ENCODE peak calls at places on chromosomes 6 and 20, in eight cellular contexts. E is AG09309, O is ovary, T is fibroblast of the aortic adventitia, P is sigmoid colon, Z is fibroblast of mammary gland, I is upper lobe of right lung, M is K562. U is an unnamed sample.

GRCh38 chr6:12060780-12061619 is 48.9 kb downstream of the HIVEP1 start:
- DNase-seq in E (no peak), O (no peak), T (no peak), P (peak; percentile 79), Z (no peak), I (peak; percentile 77), M (peak; percentile 58), U (peak; percentile 83)

GRCh38 chr6:117783280-117783679 is 108.0 kb downstream of the NUS1 start:
- DNase-seq in E (no peak), O (no peak), T (no peak), P (no peak), Z (no peak), I (no peak), M (no peak), U (no peak)

GRCh38 chr6:113560908-113561307 is 296.2 kb upstream of the MARCKS start:
- DNase-seq in E (peak; percentile 51), O (no peak), T (peak; percentile 86), P (no peak), Z (peak; percentile 58), I (no peak), M (no peak), U (no peak)

GRCh38 chr6:26743157-26743821 is 83.7 kb upstream of the ZNF322 start:
- DNase-seq in E (peak; percentile 27), O (no peak), T (peak; percentile 53), P (no peak), Z (peak; percentile 81), I (no peak), M (peak; percentile 61), U (no peak)

GRCh38 chr20:42895062-42895461 is 294.6 kb downstream of the PTPRT start:
- DNase-seq in E (no peak), O (no peak), T (no peak), P (no peak), Z (no peak), I (no peak), M (no peak), U (no peak)

GRCh38 chr6:22448311-22448711 is 121.1 kb upstream of the HDGFL1 start:
- DNase-seq in E (peak; percentile 16), O (no peak), T (peak; percentile 58), P (no peak), Z (peak; percentile 11), I (no peak), M (no peak), U (no peak)

GRCh38 chr20:7301807-7302206 is 534.3 kb downstream of the BMP2 start:
- DNase-seq in E (no peak), O (no peak), T (no peak), P (no peak), Z (no peak), I (no peak), M (no peak), U (no peak)

GRCh38 chr20:44745560-44746366 is at the start of gene KCNK15:
- DNase-seq in E (no peak), O (peak; percentile 71), T (no peak), P (peak; percentile 77), Z (no peak), I (peak; percentile 74), M (peak; percentile 71), U (peak; percentile 54)

GRCh38 chr6:21587925-21588811 is 5.4 kb upstream of the SOX4 start:
- DNase-seq in E (no peak), O (peak; percentile 78), T (peak; percentile 62), P (peak; percentile 75), Z (peak; percentile 52), I (peak; percentile 80), M (no peak), U (peak; percentile 80)

GRCh38 chr6:108716801-108717791 is 131.1 kb upstream of the ARMC2 start:
- DNase-seq in E (no peak), O (no peak), T (no peak), P (no peak), Z (no peak), I (no peak), M (no peak), U (no peak)

GRCh38 chr20:36017034-36017951 is 48.9 kb downstream of the CNBD2 start:
- DNase-seq in E (peak; percentile 40), O (peak; percentile 49), T (peak; percentile 84), P (no peak), Z (peak; percentile 36), I (peak; percentile 84), M (no peak), U (peak; percentile 23)

GRCh38 chr6:76852776-76853175 is 610.5 kb downstream of the HTR1B start:
- DNase-seq in E (no peak), O (no peak), T (peak; percentile 9), P (no peak), Z (peak; percentile 12), I (no peak), M (no peak), U (no peak)

GRCh38 chr20:33995053-33995816 is 1.5 kb downstream of the RALY start:
- DNase-seq in E (no peak), O (peak; percentile 13), T (peak; percentile 68), P (no peak), Z (peak; percentile 20), I (no peak), M (no peak), U (no peak)

DNA sequence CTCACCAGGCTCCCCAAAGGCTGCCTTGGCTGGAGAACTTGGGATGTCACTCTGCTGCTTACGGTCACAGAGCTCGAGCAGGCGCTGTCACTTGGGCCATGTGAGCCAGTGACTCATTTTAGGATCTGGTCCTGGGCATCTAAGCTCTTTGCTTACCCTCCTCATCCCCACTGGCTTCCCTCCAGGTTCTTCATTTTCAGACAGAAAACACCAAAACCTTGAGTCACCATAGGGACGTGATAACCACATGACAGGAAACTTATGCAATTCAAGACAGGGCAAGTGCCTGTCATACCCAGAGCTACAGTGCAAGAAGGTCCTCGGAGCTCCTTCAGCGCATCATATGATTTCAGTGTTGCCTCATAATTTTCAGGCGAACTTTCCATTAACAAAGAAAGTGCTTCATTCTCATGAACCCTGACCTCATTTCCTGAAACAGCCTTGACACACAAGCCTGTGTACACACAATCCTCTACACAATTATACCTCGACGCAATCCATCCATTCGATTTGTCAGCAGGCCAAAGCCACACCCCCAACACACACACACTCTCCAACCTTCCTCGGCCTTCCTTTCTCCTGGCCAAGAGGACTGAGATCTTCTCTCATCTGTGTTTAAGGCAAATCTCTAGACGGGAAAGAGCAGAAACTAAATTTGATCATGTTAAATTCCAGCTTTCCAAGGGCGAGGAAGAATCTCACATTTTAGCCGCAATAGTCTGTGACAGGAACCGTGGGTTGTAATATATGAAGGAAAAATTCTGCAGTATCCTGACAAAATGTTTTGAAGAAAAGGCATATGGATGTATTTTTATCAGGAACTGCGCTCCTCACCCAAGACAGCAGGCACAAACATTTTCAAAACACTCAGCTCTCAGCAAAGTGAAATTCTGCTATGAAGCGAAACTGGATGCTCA is 25.3 kb downstream of the TBC1D7 start:
- DNase-seq in E (peak; percentile 87), O (peak; percentile 28), T (peak; percentile 95), P (peak; percentile 78), Z (peak; percentile 99), I (peak; percentile 75), M (peak; percentile 46), U (peak; percentile 73)
- H3K4me3 ChIP-seq in E (no peak overlapping the region), O (no peak overlapping the region), T (no peak overlapping the region), P (peak overlapping the region; percentile 2), Z (no peak overlapping the region), I (no peak overlapping the region), M (no peak overlapping the region), U (no peak overlapping the region)

DNA sequence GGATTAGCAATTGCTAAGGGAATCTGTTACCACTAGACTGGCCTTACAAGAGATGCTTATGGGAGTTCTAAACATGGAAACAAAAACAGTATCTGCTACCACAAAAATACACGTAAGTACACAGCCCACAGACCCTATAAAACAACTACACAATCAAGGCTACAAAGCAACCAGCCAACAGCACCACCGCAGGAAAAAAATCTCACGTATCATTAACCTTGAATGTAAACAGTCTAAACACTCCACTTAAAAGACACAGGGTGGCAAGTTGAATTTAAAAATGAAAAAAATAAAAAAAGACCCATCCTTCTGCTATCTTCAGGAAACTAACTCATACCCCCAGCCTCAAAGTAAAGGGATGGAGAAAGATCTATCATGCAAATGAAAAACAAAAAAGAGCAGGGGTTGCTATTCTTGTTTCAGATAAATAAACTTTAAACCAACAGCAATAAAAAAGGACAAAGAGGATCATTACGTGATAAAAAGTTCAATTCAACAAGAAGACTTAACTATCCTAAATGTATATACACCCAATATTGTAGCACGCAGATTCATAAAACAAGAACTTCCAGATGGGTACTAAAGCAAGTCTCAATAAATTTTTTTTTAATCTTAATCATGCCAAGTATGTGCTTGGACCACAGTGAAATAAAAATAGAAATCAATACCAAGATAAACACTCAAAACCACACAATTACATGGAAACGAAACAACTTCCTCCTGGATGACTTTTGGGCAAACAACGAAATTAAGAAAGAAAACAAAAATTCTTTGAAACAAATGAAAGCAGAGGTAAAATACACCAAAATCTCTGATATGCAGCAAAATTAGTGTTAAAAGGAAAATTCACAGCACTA is 52.3 kb downstream of the RNGTT start:
- DNase-seq in E (no peak), O (no peak), T (peak; percentile 26), P (no peak), Z (no peak), I (no peak), M (no peak), U (no peak)
- H3K4me3 ChIP-seq in E (no peak overlapping the region), O (no peak overlapping the region), T (no peak overlapping the region), P (no peak overlapping the region), Z (no peak overlapping the region), I (no peak overlapping the region), M (no peak overlapping the region), U (no peak overlapping the region)

DNA sequence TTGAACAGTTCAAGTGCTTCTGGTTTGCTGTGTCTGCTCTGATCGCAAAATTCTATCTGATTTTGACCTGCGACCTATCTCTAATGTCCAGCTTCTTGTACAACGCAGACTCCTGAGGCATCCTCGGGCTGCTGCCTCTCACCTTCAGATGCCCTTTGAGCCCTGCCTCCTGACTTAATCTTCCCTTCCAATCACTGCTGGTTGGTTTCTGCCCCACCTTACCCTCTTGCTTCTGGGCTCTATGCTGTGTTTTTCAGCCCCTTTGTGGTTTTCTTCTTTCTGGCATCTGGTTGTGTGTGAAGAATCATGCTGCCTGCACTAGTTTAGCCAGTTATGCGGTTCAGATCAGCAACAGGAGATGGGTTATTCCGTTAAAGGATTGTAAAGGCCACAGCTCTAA is 131.2 kb upstream of the THEMIS start:
- DNase-seq in E (no peak), O (no peak), T (no peak), P (no peak), Z (no peak), I (no peak), M (no peak), U (no peak)
- H3K4me3 ChIP-seq in E (no peak overlapping the region), O (no peak overlapping the region), T (no peak overlapping the region), P (no peak overlapping the region), Z (no peak overlapping the region), I (no peak overlapping the region), M (no peak overlapping the region), U (no peak overlapping the region)

GRCh38 chr6:158819977-158820632 is 937 bp upstream of the EZR start:
- DNase-seq in E (no peak), O (no peak), T (peak; percentile 24), P (no peak), Z (peak; percentile 50), I (no peak), M (peak; percentile 51), U (no peak)

GRCh38 chr6:158828807-158829206 is 9.6 kb upstream of the EZR start:
- DNase-seq in E (no peak), O (no peak), T (no peak), P (no peak), Z (no peak), I (no peak), M (no peak), U (no peak)

GRCh38 chr6:158826819-158827501 is 7.8 kb upstream of the EZR start:
- DNase-seq in E (no peak), O (no peak), T (no peak), P (no peak), Z (no peak), I (no peak), M (no peak), U (no peak)

GRCh38 chr6:158825951-158826306 is 6.8 kb upstream of the EZR start:
- DNase-seq in E (no peak), O (peak; percentile 39), T (peak; percentile 53), P (peak; percentile 77), Z (peak; percentile 38), I (no peak), M (no peak), U (no peak)

GRCh38 chr6:158825038-158825950 is 6.1 kb upstream of the EZR start:
- DNase-seq in E (no peak), O (no peak), T (no peak), P (no peak), Z (no peak), I (no peak), M (no peak), U (no peak)
- H3K4me3 ChIP-seq in E (no peak overlapping the region), O (no peak overlapping the region), T (no peak overlapping the region), P (no peak overlapping the region), Z (no peak overlapping the region), I (no peak overlapping the region), M (peak overlapping the region; percentile 4), U (no peak overlapping the region)